ENCODE peak calls at places on chromosomes 3 and 15, in six cellular contexts. A is stomach, J is transverse colon, L is SK-N-SH, H is suprapubic skin, D is esophagus muscularis mucosa. Y is an unnamed sample.

GRCh38 chr15:54500330-54500729 is 522.1 kb downstream of the UNC13C start:
- DNase-seq in D (no peak), A (no peak), J (no peak), L (no peak), H (no peak), Y (no peak)

GRCh38 chr3:125582707-125583106 is 12.6 kb downstream of the OSBPL11 start:
- DNase-seq in J (no peak), A (no peak), H (no peak), D (no peak), L (peak; percentile 21), Y (no peak)

GRCh38 chr3:72255191-72255590 is 470.2 kb upstream of the PROK2 start:
- DNase-seq in H (no peak), D (no peak), L (peak; percentile 27), A (peak; percentile 48), J (peak; percentile 42), Y (no peak)

GRCh38 chr15:34853001-34853758 is 57.8 kb upstream of the ACTC1 start:
- DNase-seq in A (no peak), J (no peak), L (no peak), D (no peak), H (no peak), Y (no peak)

GRCh38 chr3:60053518-60054265 is 1003.9 kb upstream of the CFAP20DC start:
- DNase-seq in J (no peak), A (no peak), H (no peak), D (no peak), L (no peak), Y (no peak)

GRCh38 chr3:149340310-149340933 is 7.0 kb upstream of the TM4SF18 start:
- DNase-seq in L (no peak), A (no peak), D (no peak), H (no peak), J (no peak), Y (no peak)

GRCh38 chr15:96327155-96327741 is 3.3 kb upstream of the NR2F2 start:
- DNase-seq in J (no peak), L (peak; percentile 65), H (no peak), D (no peak), A (no peak), Y (no peak)

GRCh38 chr3:13296662-13297061 is 123.5 kb downstream of the NUP210 start:
- DNase-seq in L (no peak), A (no peak), H (no peak), J (no peak), D (no peak), Y (no peak)

GRCh38 chr3:48685293-48685602 is 467 bp downstream of the NCKIPSD start:
- DNase-seq in J (no peak), L (no peak), H (no peak), D (no peak), A (no peak), Y (no peak)

GRCh38 chr15:89171136-89172072 is 50.0 kb downstream of the RLBP1 start:
- DNase-seq in J (peak; percentile 54), A (peak; percentile 71), D (no peak), L (peak; percentile 60), H (no peak), Y (no peak)

GRCh38 chr3:171556574-171557145 is 96.5 kb upstream of the TNIK start:
- DNase-seq in J (no peak), H (no peak), D (no peak), A (no peak), L (peak; percentile 42), Y (no peak)

GRCh38 chr3:79555655-79556054 is 212.1 kb downstream of the ROBO1 start:
- DNase-seq in L (no peak), D (no peak), J (no peak), A (no peak), H (no peak), Y (no peak)

GRCh38 chr3:118501152-118501551 is 533.5 kb downstream of the IGSF11 start:
- DNase-seq in A (peak; percentile 39), J (peak; percentile 60), L (peak; percentile 58), H (no peak), D (no peak), Y (peak; percentile 39)

GRCh38 chr15:98920091-98920880 is 87.3 kb downstream of the PGPEP1L start:
- DNase-seq in J (no peak), L (no peak), D (no peak), H (no peak), A (no peak), Y (no peak)

GRCh38 chr15:101479851-101480612 is 9.5 kb downstream of the PCSK6 start:
- DNase-seq in D (no peak), A (no peak), H (no peak), L (no peak), J (no peak), Y (no peak)

GRCh38 chr15:75532413-75533250 is 46.5 kb downstream of the PTPN9 start:
- DNase-seq in H (no peak), J (peak; percentile 56), A (peak; percentile 63), D (peak; percentile 94), L (peak; percentile 50), Y (peak; percentile 52)

GRCh38 chr15:51771773-51772172 is 20.4 kb downstream of the TMOD2 start:
- DNase-seq in A (no peak), L (no peak), D (no peak), H (no peak), J (no peak), Y (no peak)

GRCh38 chr15:52085289-52085688 is 27.3 kb downstream of the BCL2L10 start:
- DNase-seq in J (no peak), L (no peak), H (no peak), D (no peak), A (no peak), Y (no peak)

GRCh38 chr15:57259511-57260143 is 116.7 kb upstream of the CGNL1 start:
- DNase-seq in H (no peak), A (no peak), J (peak; percentile 29), D (no peak), L (peak; percentile 12), Y (no peak)

GRCh38 chr3:175916151-175916946 is 1057.2 kb downstream of the NAALADL2 start:
- DNase-seq in L (no peak), H (no peak), J (no peak), D (no peak), A (no peak), Y (no peak)

GRCh38 chr3:51931756-51932155 is 9.9 kb downstream of the RRP9 start:
- DNase-seq in J (no peak), H (peak; percentile 34), L (no peak), A (no peak), D (no peak), Y (no peak)

GRCh38 chr3:113697192-113698090 is 999 bp upstream of the USF3 start:
- DNase-seq in A (no peak), L (peak; percentile 43), D (no peak), H (no peak), J (peak; percentile 33), Y (peak; percentile 28)
- TF ChIP-seq EP300 in A (no peak), L (no peak), D (no peak), H (no peak), J (no peak), Y (no peak)

DNA sequence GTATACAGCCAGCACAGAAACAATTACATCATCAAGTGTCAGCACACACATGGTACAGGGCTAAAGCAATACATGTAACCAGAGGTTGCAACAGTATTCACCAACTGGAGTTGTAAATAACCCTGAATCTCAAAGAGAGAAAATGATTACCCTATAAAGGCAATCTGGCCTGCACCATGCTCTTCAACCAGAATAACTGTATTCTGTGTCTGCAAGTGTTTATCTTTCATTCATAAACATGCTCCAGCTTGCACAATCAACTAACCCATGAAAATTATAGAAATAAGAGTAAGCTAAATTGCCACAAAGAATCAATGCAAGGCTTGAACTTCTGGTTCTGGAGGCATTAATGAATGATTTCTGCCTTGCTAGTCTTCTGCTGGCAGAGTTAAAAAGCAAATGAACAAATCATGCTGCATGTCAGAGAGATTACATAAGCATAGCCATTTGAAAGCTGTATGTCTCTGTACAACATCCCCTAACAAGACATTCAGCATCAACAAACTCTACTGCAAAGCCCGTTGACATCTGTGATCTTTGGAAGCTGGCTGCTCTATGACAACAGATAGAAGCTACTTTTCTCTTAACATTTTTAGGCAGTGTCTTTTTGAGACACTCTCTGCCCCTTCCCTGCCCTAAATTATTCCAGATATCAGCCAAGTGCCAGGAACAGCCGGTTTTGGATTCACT is 871.0 kb downstream of the OTOL1 start:
- DNase-seq in D (no peak), A (no peak), L (no peak), H (no peak), J (no peak), Y (no peak)
- H3K27ac ChIP-seq in D (peak overlapping the region; percentile 4), A (no peak overlapping the region), L (no peak overlapping the region), H (no peak overlapping the region), J (no peak overlapping the region), Y (no peak overlapping the region)

GRCh38 chr3:58160399-58160798 is 50.4 kb downstream of the DNASE1L3 start:
- DNase-seq in J (no peak), L (no peak), A (no peak), D (no peak), H (no peak), Y (no peak)
- H3K36me3 ChIP-seq in J (no peaks in the 10 kb centered on the region), L (peaks cover 64% of the 10 kb centered on the region), A (peaks cover 86% of the 10 kb centered on the region), D (peaks cover 73% of the 10 kb centered on the region), H (peaks cover 80% of the 10 kb centered on the region), Y (peaks cover 67% of the 10 kb centered on the region)

GRCh38 chr15:68817304-68818087 is 3.2 kb downstream of the ANP32A start:
- DNase-seq in L (peak; percentile 76), D (no peak), H (no peak), A (peak; percentile 81), J (peak; percentile 79), Y (peak; percentile 76)
- TF ChIP-seq EP300 in L (no peak), D (no peak), H (no peak), A (no peak), J (no peak), Y (no peak)

GRCh38 chr3:177209509-177209908 is 12.2 kb upstream of the TBL1XR1 start:
- DNase-seq in J (no peak), A (no peak), H (no peak), D (no peak), L (no peak), Y (no peak)

GRCh38 chr3:177212278-177212610 is 15.0 kb upstream of the TBL1XR1 start:
- DNase-seq in D (no peak), J (no peak), H (no peak), L (no peak), A (no peak), Y (no peak)

GRCh38 chr3:177210744-177211502 is 13.6 kb upstream of the TBL1XR1 start:
- DNase-seq in L (no peak), A (no peak), H (no peak), D (no peak), J (no peak), Y (no peak)

GRCh38 chr3:177212756-177213155 is 15.5 kb upstream of the TBL1XR1 start:
- DNase-seq in D (no peak), L (no peak), A (no peak), J (no peak), H (no peak), Y (no peak)

GRCh38 chr3:177211503-177212277 is 14.4 kb upstream of the TBL1XR1 start:
- DNase-seq in L (no peak), H (no peak), J (peak; percentile 88), A (peak; percentile 90), D (no peak), Y (peak; percentile 67)
- H3K27ac ChIP-seq in L (no peak overlapping the region), H (no peak overlapping the region), J (peak overlapping the region; percentile 87), A (peak overlapping the region; percentile 91), D (no peak overlapping the region), Y (no peak overlapping the region)

DNA sequence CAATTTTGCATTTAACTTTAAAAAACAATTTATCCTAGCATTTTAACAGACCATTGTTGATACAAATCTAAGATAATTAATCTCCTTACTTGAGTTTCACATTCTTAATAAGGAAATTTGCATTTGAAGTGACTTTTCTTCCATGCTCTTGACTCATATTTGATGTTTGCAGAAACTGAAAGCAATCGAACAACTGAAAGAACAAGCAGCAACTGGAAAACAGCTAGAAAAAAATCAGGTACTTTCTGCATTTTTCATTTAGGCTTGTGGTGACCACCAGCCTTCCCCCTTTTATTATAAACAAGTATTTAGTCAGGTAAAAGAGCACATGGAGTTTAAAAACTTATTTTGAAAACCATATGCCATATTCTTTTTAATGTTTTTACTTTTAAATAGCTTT is 20.1 kb upstream of the SELENOT start:
- DNase-seq in J (no peak), L (no peak), D (no peak), H (no peak), A (no peak), Y (no peak)
- H3K36me3 ChIP-seq in J (no peaks in the 10 kb centered on the region), L (peaks cover 72% of the 10 kb centered on the region), D (peaks cover 74% of the 10 kb centered on the region), H (peaks cover 63% of the 10 kb centered on the region), A (peaks cover 72% of the 10 kb centered on the region), Y (peaks cover 7% of the 10 kb centered on the region)